ENCODE peak calls at places on chromosomes 2 and 18, in four cellular contexts. S, Y, Q and E are unnamed samples.

GRCh38 chr2:12504443-12504842 is 212.3 kb upstream of the TRIB2 start:
- DNase-seq in S (no peak), Y (no peak), Q (no peak), E (no peak)

GRCh38 chr2:191521608-191522208 is 156.2 kb upstream of the NABP1 start:
- DNase-seq in S (no peak), Y (no peak), Q (peak; percentile 26), E (no peak)

GRCh38 chr18:27184115-27185024 is 738 bp downstream of the CHST9 start:
- DNase-seq in S (no peak), Y (peak; percentile 12), Q (no peak), E (no peak)

GRCh38 chr18:13834501-13835015 is 10.6 kb downstream of the MC5R start:
- DNase-seq in S (no peak), Y (no peak), Q (no peak), E (no peak)

GRCh38 chr2:158006961-158007664 is 94.6 kb upstream of the UPP2 start:
- DNase-seq in S (no peak), Y (peak; percentile 73), Q (no peak), E (no peak)

GRCh38 chr18:12645751-12646203 is 12.1 kb downstream of the SPIRE1 start:
- DNase-seq in S (no peak), Y (peak; percentile 13), Q (no peak), E (no peak)

GRCh38 chr2:195520671-195521155 is 136.3 kb upstream of the SLC39A10 start:
- DNase-seq in S (no peak), Y (no peak), Q (no peak), E (no peak)

GRCh38 chr2:132415256-132416079 is 1.1 kb upstream of the GPR39 start:
- DNase-seq in S (no peak), Y (no peak), Q (no peak), E (no peak)

GRCh38 chr18:4353853-4354418 is 101.2 kb downstream of the DLGAP1 start:
- DNase-seq in S (no peak), Y (no peak), Q (no peak), E (no peak)

GRCh38 chr2:234467289-234467688 is 29.6 kb downstream of the ARL4C start:
- DNase-seq in S (no peak), Y (no peak), Q (no peak), E (no peak)

GRCh38 chr2:11169333-11169732 is 14.1 kb downstream of the SLC66A3 start:
- DNase-seq in S (no peak), Y (peak; percentile 85), Q (no peak), E (no peak)

GRCh38 chr2:203897544-203897943 is 30.0 kb downstream of the CTLA4 start:
- DNase-seq in S (no peak), Y (no peak), Q (no peak), E (no peak)

GRCh38 chr2:230700447-230700846 is 12.2 kb upstream of the CAB39 start:
- DNase-seq in S (no peak), Y (no peak), Q (no peak), E (no peak)

GRCh38 chr2:113253453-113253852 is 25.3 kb downstream of the PAX8 start:
- DNase-seq in S (no peak), Y (no peak), Q (no peak), E (no peak)

GRCh38 chr2:188571543-188571942 is 279.9 kb downstream of the GULP1 start:
- DNase-seq in S (no peak), Y (no peak), Q (no peak), E (no peak)

GRCh38 chr2:164841719-164842623 is at the start of gene COBLL1:
- DNase-seq in S (no peak), Y (peak; percentile 90), Q (peak; percentile 71), E (peak; percentile 93)

GRCh38 chr2:161102770-161103450 is 57.3 kb upstream of the TANK start:
- DNase-seq in S (no peak), Y (no peak), Q (no peak), E (no peak)

GRCh38 chr2:42918671-42919335 is 126.4 kb upstream of the HAAO start:
- DNase-seq in S (no peak), Y (no peak), Q (no peak), E (no peak)

GRCh38 chr2:187618813-187619212 is 64.6 kb upstream of the TFPI start:
- DNase-seq in S (no peak), Y (no peak), Q (no peak), E (no peak)

GRCh38 chr18:47120428-47120827 is 29.9 kb downstream of the HDHD2 start:
- DNase-seq in S (no peak), Y (no peak), Q (no peak), E (no peak)

GRCh38 chr2:213161759-213162514 is 10.5 kb upstream of the IKZF2 start:
- DNase-seq in S (no peak), Y (no peak), Q (no peak), E (no peak)

GRCh38 chr2:236341721-236342120 is 77.5 kb upstream of the ASB18 start:
- DNase-seq in S (no peak), Y (no peak), Q (no peak), E (no peak)

GRCh38 chr2:204010611-204011560 is 74.3 kb downstream of the ICOS start:
- DNase-seq in S (no peak), Y (no peak), Q (no peak), E (no peak)

GRCh38 chr2:96870631-96871255 is 863 bp upstream of the SEMA4C start:
- DNase-seq in S (no peak), Y (peak; percentile 54), Q (no peak), E (no peak)

GRCh38 chr2:82694431-82694830 is 1764.6 kb downstream of the SUCLG1 start:
- DNase-seq in S (no peak), Y (no peak), Q (no peak), E (no peak)

GRCh38 chr2:8424997-8425900 is 256.6 kb upstream of the ID2 start:
- DNase-seq in S (no peak), Y (no peak), Q (no peak), E (no peak)

GRCh38 chr2:151716721-151717120 is 17.6 kb downstream of the NEB start:
- DNase-seq in S (no peak), Y (no peak), Q (no peak), E (no peak)

GRCh38 chr18:22827216-22827615 is 105.9 kb upstream of the RBBP8 start:
- DNase-seq in S (no peak), Y (no peak), Q (no peak), E (no peak)

GRCh38 chr2:110674620-110675555 is 3.0 kb downstream of the BUB1 start:
- DNase-seq in S (no peak), Y (no peak), Q (no peak), E (no peak)

GRCh38 chr2:86044045-86044444 is 61.6 kb downstream of the POLR1A start:
- DNase-seq in S (no peak), Y (no peak), Q (no peak), E (no peak)

GRCh38 chr2:173775440-173775839 is 189.7 kb downstream of the SP3 start:
- DNase-seq in S (no peak), Y (no peak), Q (no peak), E (no peak)

GRCh38 chr18:65754121-65754520 is 3.3 kb downstream of the CDH7 start:
- DNase-seq in S (no peak), Y (no peak), Q (no peak), E (no peak)

GRCh38 chr2:234334146-234334545 is 162.7 kb downstream of the ARL4C start:
- DNase-seq in S (no peak), Y (peak; percentile 14), Q (no peak), E (no peak)

GRCh38 chr2:164260506-164260905 is 360.8 kb downstream of the GRB14 start:
- DNase-seq in S (no peak), Y (no peak), Q (no peak), E (no peak)

GRCh38 chr2:9280204-9280603 is 73.6 kb downstream of the ASAP2 start:
- DNase-seq in S (no peak), Y (no peak), Q (no peak), E (no peak)

GRCh38 chr2:113219889-113220641 is 46.3 kb downstream of the PSD4 start:
- DNase-seq in S (no peak), Y (peak; percentile 65), Q (peak; percentile 50), E (no peak)

GRCh38 chr18:36714476-36714875 is 114.3 kb downstream of the TPGS2 start:
- DNase-seq in S (no peak), Y (no peak), Q (no peak), E (no peak)

GRCh38 chr2:95024306-95024880 is 1.1 kb upstream of the MAL start:
- DNase-seq in S (no peak), Y (no peak), Q (no peak), E (no peak)

DNA sequence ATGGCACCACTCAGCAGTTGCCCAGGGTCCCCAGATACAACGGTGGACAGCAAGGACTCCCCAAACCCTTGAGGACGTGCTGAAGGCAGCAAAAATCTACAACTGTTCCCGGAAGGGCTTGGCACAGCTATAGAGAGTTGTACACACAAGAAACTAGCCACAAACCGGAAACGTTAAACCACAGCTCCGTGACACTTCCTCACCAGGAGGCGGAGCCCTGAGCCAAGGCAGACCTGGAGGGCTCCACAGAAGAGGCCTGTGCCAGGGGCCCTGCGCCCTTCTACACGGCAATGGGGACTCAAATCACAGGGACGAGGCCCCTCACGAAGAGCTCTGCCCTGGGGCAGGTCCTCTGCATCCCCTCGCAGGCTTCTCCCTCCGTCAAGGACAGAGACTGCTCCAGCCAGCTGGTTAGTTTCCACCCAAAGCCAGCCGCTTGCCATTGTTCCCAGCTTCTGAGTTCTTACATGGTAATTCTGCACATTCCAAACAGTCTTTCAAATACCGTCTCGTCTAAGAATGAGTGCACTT is 133.3 kb downstream of the HDAC4 start:
- DNase-seq in S (no peak), Y (peak; percentile 58), Q (peak; percentile 53), E (no peak)
- H3K4me1 ChIP-seq in S (peaks cover 22% of the 10 kb centered on the region), Y (peaks cover 44% of the 10 kb centered on the region), Q (peaks cover 55% of the 10 kb centered on the region), E (peaks cover 83% of the 10 kb centered on the region)

GRCh38 chr2:218002792-218003191 is at the start of gene TNS1:
- DNase-seq in S (no peak), Y (peak; percentile 83), Q (no peak), E (no peak)
- TF ChIP-seq POLR2A in S (no peak), Y (peak; percentile 86), Q (no peak), E (no peak)

DNA sequence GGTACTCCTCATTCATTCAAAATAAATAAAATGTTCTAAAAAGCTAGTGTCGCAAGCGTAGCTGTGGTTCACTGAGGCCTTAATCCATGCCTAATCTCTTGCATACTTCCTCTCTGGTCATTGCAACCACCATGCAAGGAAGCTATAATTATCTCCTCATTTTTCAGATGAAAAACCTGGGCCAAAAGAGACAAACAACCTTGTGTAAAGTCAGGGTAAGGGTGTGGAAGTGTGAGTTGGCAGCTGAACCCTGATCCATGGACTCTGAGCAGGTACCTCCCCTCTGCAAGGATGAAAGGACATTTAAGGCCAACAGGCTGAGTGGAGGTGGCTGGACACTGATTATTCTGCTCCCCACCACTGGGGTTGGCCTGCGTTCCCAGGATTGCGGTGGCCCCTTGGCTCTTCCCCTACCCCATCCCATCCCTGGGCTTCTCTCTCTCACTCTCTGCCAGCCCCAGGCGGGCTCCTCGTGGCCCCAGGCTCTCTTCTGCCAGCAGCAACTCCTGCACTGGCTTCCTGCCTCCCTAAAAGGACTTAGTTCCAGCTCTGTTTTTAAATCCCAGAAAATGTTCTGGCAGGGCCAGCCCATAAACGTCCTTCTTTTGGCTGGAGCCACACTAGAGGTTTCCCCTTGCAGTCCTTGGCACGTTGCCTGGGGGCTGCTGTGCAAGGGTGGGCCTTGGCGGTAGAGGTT is 72.0 kb upstream of the AFF3 start:
- DNase-seq in S (no peak), Y (no peak), Q (no peak), E (no peak)
- H3K27ac ChIP-seq in S (no peak overlapping the region), Y (no peak overlapping the region), Q (no peak overlapping the region), E (peak overlapping the region; percentile 86)

GRCh38 chr2:101805146-101806088 is 107.9 kb downstream of the MAP4K4 start:
- DNase-seq in S (no peak), Y (peak; percentile 60), Q (no peak), E (no peak)

GRCh38 chr2:101801496-101801895 is 104.0 kb downstream of the MAP4K4 start:
- DNase-seq in S (no peak), Y (no peak), Q (no peak), E (no peak)

GRCh38 chr2:101803945-101804696 is 106.6 kb downstream of the MAP4K4 start:
- DNase-seq in S (no peak), Y (no peak), Q (no peak), E (no peak)

GRCh38 chr2:101802329-101802728 is 104.8 kb downstream of the MAP4K4 start:
- DNase-seq in S (no peak), Y (peak; percentile 71), Q (no peak), E (no peak)

GRCh38 chr2:101803128-101803527 is 105.6 kb downstream of the MAP4K4 start:
- DNase-seq in S (no peak), Y (no peak), Q (no peak), E (no peak)
- H3K4me1 ChIP-seq in S (peaks cover 21% of the 10 kb centered on the region), Y (peaks cover 38% of the 10 kb centered on the region), Q (peaks cover 9% of the 10 kb centered on the region), E (peaks cover 54% of the 10 kb centered on the region)